ENCODE peak calls at places on chromosomes 6 and 20, in four cellular contexts. One of them, this sample, is unnamed.

GRCh38 chr20:62943396-62943795 is 5.4 kb downstream of the GID8 start:
- DNase-seq in neuronal stem cell: no peak
- DNase-seq in aorta: peak; percentile 45
- DNase-seq in DND-41: no peak
- DNase-seq in this sample: no peak

GRCh38 chr6:293185-294174 is 1.2 kb downstream of the DUSP22 start:
- DNase-seq in DND-41: no peak
- DNase-seq in neuronal stem cell: no peak
- DNase-seq in aorta: no peak
- DNase-seq in this sample: peak; percentile 45

GRCh38 chr6:35675871-35676459 is 12.8 kb downstream of the FKBP5 start:
- DNase-seq in neuronal stem cell: no peak
- DNase-seq in aorta: no peak
- DNase-seq in DND-41: no peak
- DNase-seq in this sample: no peak

GRCh38 chr6:132919476-132919875 is 105.1 kb downstream of the RPS12 start:
- DNase-seq in aorta: no peak
- DNase-seq in DND-41: no peak
- DNase-seq in neuronal stem cell: no peak
- DNase-seq in this sample: no peak

GRCh38 chr6:1817033-1817761 is 207.5 kb downstream of the FOXC1 start:
- DNase-seq in aorta: no peak
- DNase-seq in DND-41: no peak
- DNase-seq in neuronal stem cell: no peak
- DNase-seq in this sample: no peak

GRCh38 chr6:38088794-38089193 is 269.3 kb downstream of the ZFAND3 start:
- DNase-seq in DND-41: no peak
- DNase-seq in aorta: no peak
- DNase-seq in neuronal stem cell: no peak
- DNase-seq in this sample: no peak

GRCh38 chr20:4937422-4938319 is 63.6 kb downstream of the SLC23A2 start:
- DNase-seq in neuronal stem cell: no peak
- DNase-seq in aorta: no peak
- DNase-seq in DND-41: no peak
- DNase-seq in this sample: no peak

GRCh38 chr6:162488444-162488843 is 239.1 kb downstream of the PRKN start:
- DNase-seq in DND-41: no peak
- DNase-seq in neuronal stem cell: no peak
- DNase-seq in aorta: no peak
- DNase-seq in this sample: no peak

GRCh38 chr6:166781331-166781730 is 154.3 kb upstream of the RPS6KA2 start:
- DNase-seq in neuronal stem cell: no peak
- DNase-seq in DND-41: no peak
- DNase-seq in aorta: peak; percentile 42
- DNase-seq in this sample: no peak

GRCh38 chr20:17956099-17956685 is 12.4 kb downstream of the SNX5 start:
- DNase-seq in neuronal stem cell: no peak
- DNase-seq in aorta: no peak
- DNase-seq in DND-41: no peak
- DNase-seq in this sample: no peak

GRCh38 chr6:24064106-24064505 is 61.9 kb upstream of the NRSN1 start:
- DNase-seq in DND-41: no peak
- DNase-seq in neuronal stem cell: peak; percentile 33
- DNase-seq in aorta: no peak
- DNase-seq in this sample: no peak

GRCh38 chr20:62831361-62831788 is 14.5 kb downstream of the COL9A3 start:
- DNase-seq in aorta: peak; percentile 25
- DNase-seq in neuronal stem cell: no peak
- DNase-seq in DND-41: no peak
- DNase-seq in this sample: peak; percentile 46

GRCh38 chr6:44626608-44627007 is 239.1 kb downstream of the CDC5L start:
- DNase-seq in DND-41: no peak
- DNase-seq in aorta: no peak
- DNase-seq in neuronal stem cell: no peak
- DNase-seq in this sample: no peak

GRCh38 chr6:23396934-23397333 is 729.1 kb upstream of the NRSN1 start:
- DNase-seq in neuronal stem cell: no peak
- DNase-seq in DND-41: no peak
- DNase-seq in aorta: no peak
- DNase-seq in this sample: no peak

GRCh38 chr6:38348366-38348765 is 291.4 kb downstream of the BTBD9 start:
- DNase-seq in DND-41: no peak
- DNase-seq in neuronal stem cell: no peak
- DNase-seq in aorta: no peak
- DNase-seq in this sample: no peak

GRCh38 chr6:140045116-140045515 is 670.7 kb upstream of the CITED2 start:
- DNase-seq in DND-41: no peak
- DNase-seq in aorta: no peak
- DNase-seq in neuronal stem cell: no peak
- DNase-seq in this sample: no peak

GRCh38 chr6:130019796-130020105 is 1.4 kb downstream of the L3MBTL3 start:
- DNase-seq in neuronal stem cell: no peak
- DNase-seq in DND-41: no peak
- DNase-seq in aorta: no peak
- DNase-seq in this sample: no peak

GRCh38 chr6:51562198-51562597 is 525.2 kb downstream of the PKHD1 start:
- DNase-seq in aorta: no peak
- DNase-seq in DND-41: peak; percentile 21
- DNase-seq in neuronal stem cell: no peak
- DNase-seq in this sample: no peak

GRCh38 chr20:61828891-61829290 is 236.8 kb downstream of the TAF4 start:
- DNase-seq in aorta: no peak
- DNase-seq in DND-41: no peak
- DNase-seq in neuronal stem cell: no peak
- DNase-seq in this sample: no peak

GRCh38 chr20:9999660-10000059 is 35.1 kb upstream of the ANKEF1 start:
- DNase-seq in aorta: no peak
- DNase-seq in DND-41: no peak
- DNase-seq in neuronal stem cell: no peak
- DNase-seq in this sample: no peak

DNA sequence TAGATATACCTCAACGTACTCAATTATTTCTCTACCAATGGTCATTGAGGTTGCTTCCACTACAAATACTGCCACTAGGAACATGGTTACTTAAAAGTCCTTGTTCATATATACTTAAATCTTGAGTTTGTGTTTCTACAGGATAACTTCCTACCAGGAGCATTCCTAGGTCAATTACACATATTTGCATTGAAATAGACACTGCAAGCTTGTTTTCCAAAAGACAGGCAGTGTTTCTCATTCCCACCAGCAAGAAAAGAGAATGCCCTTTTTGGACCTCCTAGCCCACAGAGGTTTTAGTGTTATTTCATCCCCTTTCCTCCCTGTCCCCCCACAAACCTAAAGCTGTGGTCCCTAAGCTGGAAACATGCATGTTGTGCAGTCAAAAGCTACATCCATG is 177.3 kb downstream of the ID4 start:
- DNase-seq in DND-41: no peak
- DNase-seq in neuronal stem cell: no peak
- DNase-seq in aorta: no peak
- DNase-seq in this sample: peak; percentile 33
- H3K4me3 ChIP-seq in DND-41: no peak overlapping the region
- H3K4me3 ChIP-seq in neuronal stem cell: no peak overlapping the region
- H3K4me3 ChIP-seq in aorta: no peak overlapping the region
- H3K4me3 ChIP-seq in this sample: no peak overlapping the region

GRCh38 chr20:16587066-16587465 is 13.8 kb upstream of the KIF16B start:
- DNase-seq in aorta: no peak
- DNase-seq in DND-41: no peak
- DNase-seq in neuronal stem cell: no peak
- DNase-seq in this sample: no peak
- H3K36me3 ChIP-seq in aorta: no peaks in the 10 kb centered on the region
- H3K36me3 ChIP-seq in DND-41: no peaks in the 10 kb centered on the region
- H3K36me3 ChIP-seq in neuronal stem cell: no peaks in the 10 kb centered on the region
- H3K36me3 ChIP-seq in this sample: no peaks in the 10 kb centered on the region

GRCh38 chr6:142722010-142722409 is 223.0 kb downstream of the HIVEP2 start:
- DNase-seq in neuronal stem cell: no peak
- DNase-seq in DND-41: no peak
- DNase-seq in aorta: no peak
- DNase-seq in this sample: no peak
- H3K27me3 ChIP-seq in neuronal stem cell: no peaks in the 10 kb centered on the region
- H3K27me3 ChIP-seq in DND-41: no peaks in the 10 kb centered on the region
- H3K27me3 ChIP-seq in aorta: no peaks in the 10 kb centered on the region
- H3K27me3 ChIP-seq in this sample: no peaks in the 10 kb centered on the region

GRCh38 chr6:137976430-137976829 is 109.4 kb downstream of the TNFAIP3 start:
- DNase-seq in aorta: no peak
- DNase-seq in DND-41: peak; percentile 30
- DNase-seq in neuronal stem cell: no peak
- DNase-seq in this sample: no peak

GRCh38 chr6:137977814-137978213 is 110.8 kb downstream of the TNFAIP3 start:
- DNase-seq in DND-41: no peak
- DNase-seq in neuronal stem cell: no peak
- DNase-seq in aorta: no peak
- DNase-seq in this sample: no peak

GRCh38 chr6:137973201-137973600 is 106.1 kb downstream of the TNFAIP3 start:
- DNase-seq in aorta: no peak
- DNase-seq in neuronal stem cell: no peak
- DNase-seq in DND-41: no peak
- DNase-seq in this sample: no peak

GRCh38 chr6:137977206-137977605 is 110.1 kb downstream of the TNFAIP3 start:
- DNase-seq in DND-41: no peak
- DNase-seq in neuronal stem cell: no peak
- DNase-seq in aorta: no peak
- DNase-seq in this sample: no peak

DNA sequence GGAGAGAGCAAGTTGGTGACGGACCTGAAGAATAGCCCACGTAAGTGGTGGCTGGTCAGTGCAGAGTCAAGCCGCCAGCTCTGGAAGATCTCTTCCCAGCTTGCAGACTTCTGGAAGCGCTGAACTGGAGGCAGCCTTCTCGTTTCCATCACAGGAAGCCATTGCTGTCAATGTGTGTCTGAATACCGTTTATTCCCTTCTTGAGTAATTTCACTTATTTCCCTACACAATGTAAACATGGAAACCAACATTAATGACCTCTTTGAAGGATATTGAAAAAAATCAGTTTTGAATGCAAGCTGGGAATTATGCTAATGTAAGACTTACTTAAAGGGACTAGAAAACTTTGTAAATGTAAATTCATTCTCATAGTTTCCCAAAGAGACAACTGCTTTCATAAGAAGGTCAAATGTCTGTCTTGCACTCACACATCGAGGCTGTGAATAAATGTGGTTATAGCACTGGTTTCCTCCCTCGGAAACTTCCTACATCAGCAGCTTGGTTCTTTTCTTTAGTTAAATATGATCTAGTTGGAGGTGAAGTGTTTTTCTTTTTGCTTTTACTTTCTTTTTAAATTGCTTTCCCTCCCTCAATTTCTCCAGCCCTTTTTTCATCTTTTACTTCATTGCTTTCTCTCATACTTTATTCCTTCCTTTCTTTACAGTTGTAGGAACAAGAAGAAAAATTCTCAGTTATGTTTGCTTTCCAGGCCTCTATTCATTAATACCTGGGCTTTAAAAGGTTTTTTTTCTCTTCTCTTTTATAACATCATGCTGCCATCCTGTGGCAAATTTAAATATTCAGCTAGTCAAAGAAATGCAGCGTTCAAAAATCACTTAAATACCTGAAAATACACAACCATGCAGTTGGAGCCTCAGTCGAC is 108.2 kb downstream of the TNFAIP3 start:
- DNase-seq in aorta: no peak
- DNase-seq in DND-41: peak; percentile 44
- DNase-seq in neuronal stem cell: no peak
- DNase-seq in this sample: no peak
- H3K4me3 ChIP-seq in aorta: no peak overlapping the region
- H3K4me3 ChIP-seq in DND-41: no peak overlapping the region
- H3K4me3 ChIP-seq in neuronal stem cell: no peak overlapping the region
- H3K4me3 ChIP-seq in this sample: no peak overlapping the region

GRCh38 chr20:38903335-38903734 is 22.9 kb upstream of the FAM83D start:
- DNase-seq in DND-41: no peak
- DNase-seq in aorta: peak; percentile 9
- DNase-seq in neuronal stem cell: no peak
- DNase-seq in this sample: no peak

GRCh38 chr20:38902601-38903000 is 23.6 kb upstream of the FAM83D start:
- DNase-seq in aorta: no peak
- DNase-seq in DND-41: no peak
- DNase-seq in neuronal stem cell: no peak
- DNase-seq in this sample: no peak

GRCh38 chr20:38900606-38901005 is 25.6 kb upstream of the FAM83D start:
- DNase-seq in DND-41: no peak
- DNase-seq in aorta: no peak
- DNase-seq in neuronal stem cell: no peak
- DNase-seq in this sample: no peak

GRCh38 chr20:38907918-38908677 is 18.1 kb upstream of the FAM83D start:
- DNase-seq in DND-41: no peak
- DNase-seq in neuronal stem cell: no peak
- DNase-seq in aorta: peak; percentile 61
- DNase-seq in this sample: no peak

GRCh38 chr20:38905375-38905774 is 20.8 kb upstream of the FAM83D start:
- DNase-seq in aorta: no peak
- DNase-seq in neuronal stem cell: no peak
- DNase-seq in DND-41: no peak
- DNase-seq in this sample: no peak
- H3K36me3 ChIP-seq in aorta: no peaks in the 10 kb centered on the region
- H3K36me3 ChIP-seq in neuronal stem cell: no peaks in the 10 kb centered on the region
- H3K36me3 ChIP-seq in DND-41: no peaks in the 10 kb centered on the region
- H3K36me3 ChIP-seq in this sample: peaks cover 18% of the 10 kb centered on the region

DNA sequence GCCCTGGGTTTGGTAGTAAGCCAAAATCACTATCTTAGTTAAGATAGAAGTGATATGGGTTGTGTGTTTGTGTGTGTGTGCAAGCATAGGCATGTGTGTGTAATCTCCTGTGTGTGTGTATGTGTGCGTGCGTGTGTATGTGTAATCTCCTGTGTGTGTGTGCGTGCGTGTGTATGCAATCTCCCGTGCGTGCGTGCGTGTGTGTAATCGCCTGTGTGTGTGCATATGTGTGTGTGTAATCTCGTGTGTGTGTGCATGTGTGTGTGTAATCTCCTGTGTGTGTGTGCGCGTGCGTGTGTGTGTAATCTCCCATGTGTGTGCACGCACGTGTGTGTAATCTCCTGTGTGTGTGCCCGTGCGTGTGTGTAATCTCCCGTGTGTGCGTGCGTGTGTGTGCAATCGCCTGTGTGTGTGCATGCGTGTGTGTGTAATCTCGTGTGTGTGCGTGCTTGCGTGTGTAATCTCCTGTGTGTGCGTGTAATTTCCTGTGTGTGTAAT is 219.3 kb upstream of the GGTLC1 start:
- DNase-seq in DND-41: no peak
- DNase-seq in neuronal stem cell: no peak
- DNase-seq in aorta: no peak
- DNase-seq in this sample: no peak
- H3K27me3 ChIP-seq in DND-41: no peaks in the 10 kb centered on the region
- H3K27me3 ChIP-seq in neuronal stem cell: no peaks in the 10 kb centered on the region
- H3K27me3 ChIP-seq in aorta: no peaks in the 10 kb centered on the region
- H3K27me3 ChIP-seq in this sample: no peaks in the 10 kb centered on the region

DNA sequence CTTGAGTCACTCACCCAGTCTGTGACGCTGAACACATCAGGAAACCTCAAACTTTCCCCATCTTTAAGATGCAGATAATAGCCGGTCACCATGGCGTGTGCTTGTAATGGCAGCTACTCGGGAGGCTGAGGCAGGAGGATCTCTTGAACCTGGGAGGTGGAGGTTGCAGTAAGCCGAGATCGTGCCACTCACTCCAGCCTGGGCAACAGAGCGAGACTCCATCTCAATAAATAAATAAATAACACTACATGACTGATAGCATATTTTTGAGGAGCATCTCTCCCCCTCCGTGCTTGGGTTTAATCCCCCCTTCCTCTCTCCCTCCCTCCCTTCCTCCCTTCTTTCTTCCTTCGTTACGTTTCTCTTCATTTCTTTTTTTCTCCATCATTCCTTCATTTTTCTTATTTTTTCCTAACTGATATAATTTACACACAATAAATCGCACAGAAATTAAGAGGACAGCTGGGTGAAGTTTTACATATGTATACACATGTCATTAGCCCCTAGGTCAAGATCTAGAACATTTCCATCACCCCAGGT is 51.3 kb upstream of the EZR start:
- DNase-seq in aorta: no peak
- DNase-seq in DND-41: no peak
- DNase-seq in neuronal stem cell: no peak
- DNase-seq in this sample: no peak
- H3K4me3 ChIP-seq in aorta: no peak overlapping the region
- H3K4me3 ChIP-seq in DND-41: no peak overlapping the region
- H3K4me3 ChIP-seq in neuronal stem cell: no peak overlapping the region
- H3K4me3 ChIP-seq in this sample: peak overlapping the region; percentile 53

This sample was measured in H7.